ENCODE peak calls at places on chromosomes 13 and 19, in four cellular contexts. A is nephron progenitor cell; H is activated T-cell treated with anti-CD3 and anti-CD28 coated beads, Interleukin-2, amount 50 U/mL, for 72 hours; T is NCI-H1436. L is an unnamed sample.

GRCh38 chr13:80727321-80727975 is 386.5 kb upstream of the SPRY2 start:
- DNase-seq in A (no peak), H (no peak), T (no peak), L (no peak)

GRCh38 chr19:45764947-45765346 is 4.1 kb downstream of the SIX5 start:
- DNase-seq in A (peak), H (no peak), T (no peak), L (no peak)

GRCh38 chr19:1177322-1178114 is 3.5 kb upstream of the SBNO2 start:
- DNase-seq in A (no peak), H (no peak), T (no peak), L (no peak)

GRCh38 chr13:33612641-33613638 is 205.0 kb upstream of the RFC3 start:
- DNase-seq in A (no peak), H (peak), T (no peak), L (peak)

GRCh38 chr19:42655748-42656147 is 61.0 kb upstream of the CEACAM8 start:
- DNase-seq in A (no peak), H (no peak), T (no peak), L (no peak)

GRCh38 chr13:49807681-49808080 is 15.2 kb upstream of the KPNA3 start:
- DNase-seq in A (no peak), H (no peak), T (no peak), L (no peak)

GRCh38 chr19:55390461-55390880 is 4.7 kb downstream of the RPL28 start:
- DNase-seq in A (no peak), H (no peak), T (no peak), L (no peak)

GRCh38 chr19:19747357-19748220 is 14.7 kb upstream of the ZNF14 start:
- DNase-seq in A (no peak), H (no peak), T (no peak), L (no peak)

GRCh38 chr19:58396691-58397532 is 1.5 kb downstream of the RNF225 start:
- DNase-seq in A (no peak), H (no peak), T (no peak), L (no peak)

L was measured in GM13977.